ENCODE peak calls at places on chromosomes 3 and 15, in five cellular contexts. H, I, F, J and P are unnamed samples.

GRCh38 chr3:195803309-195803908 is 8.3 kb downstream of the MUC4 start:
- DNase-seq in J (no peak), I (no peak), F (peak; percentile 41), H (no peak), P (no peak)

GRCh38 chr15:23797747-23798157 is 110.6 kb upstream of the NDN start:
- DNase-seq in J (no peak), I (no peak), H (no peak), F (no peak), P (no peak)

GRCh38 chr3:94378322-94378721 is 315.5 kb downstream of the NSUN3 start:
- DNase-seq in H (no peak), J (no peak), F (no peak), I (no peak), P (no peak)

GRCh38 chr15:89399390-89400120 is 64.9 kb upstream of the POLG start:
- DNase-seq in J (peak; percentile 63), H (no peak), F (peak; percentile 87), I (no peak), P (peak; percentile 92)

GRCh38 chr3:61239871-61240270 is 11.4 kb downstream of the FHIT start:
- DNase-seq in F (no peak), H (peak; percentile 10), J (no peak), I (no peak), P (no peak)

GRCh38 chr3:50658416-50658815 is 16.3 kb upstream of the DOCK3 start:
- DNase-seq in I (no peak), H (no peak), F (peak; percentile 26), J (no peak), P (no peak)

GRCh38 chr3:174162550-174162949 is 696.6 kb upstream of the NAALADL2 start:
- DNase-seq in F (no peak), I (no peak), H (no peak), J (no peak), P (no peak)

GRCh38 chr3:98887684-98888083 is 13.8 kb downstream of the DCBLD2 start:
- DNase-seq in I (no peak), H (no peak), J (no peak), F (no peak), P (no peak)

GRCh38 chr3:141414141-141414689 is 45.9 kb downstream of the ZBTB38 start:
- DNase-seq in F (no peak), I (no peak), J (no peak), H (no peak), P (no peak)

GRCh38 chr3:43163895-43164493 is 58.1 kb upstream of the POMGNT2 start:
- DNase-seq in F (peak; percentile 25), I (no peak), H (no peak), J (no peak), P (no peak)

GRCh38 chr3:111594205-111594604 is 941 bp downstream of the ZBED2 start:
- DNase-seq in J (no peak), I (no peak), F (no peak), H (peak; percentile 51), P (peak; percentile 18)

GRCh38 chr3:37627951-37628620 is 233.6 kb upstream of the CTDSPL start:
- DNase-seq in H (no peak), F (no peak), J (no peak), I (no peak), P (peak; percentile 11)

GRCh38 chr15:101357885-101358284 is 62.8 kb upstream of the SNRPA1 start:
- DNase-seq in H (no peak), J (no peak), I (no peak), F (no peak), P (no peak)

GRCh38 chr15:101355678-101356464 is 60.8 kb upstream of the SNRPA1 start:
- DNase-seq in I (no peak), F (no peak), H (no peak), J (no peak), P (no peak)

GRCh38 chr15:101358895-101359294 is 63.8 kb upstream of the SNRPA1 start:
- DNase-seq in J (no peak), H (no peak), F (peak; percentile 62), I (no peak), P (no peak)

GRCh38 chr15:101359365-101359947 is 64.4 kb upstream of the SNRPA1 start:
- DNase-seq in F (no peak), J (no peak), I (no peak), H (no peak), P (no peak)

DNA sequence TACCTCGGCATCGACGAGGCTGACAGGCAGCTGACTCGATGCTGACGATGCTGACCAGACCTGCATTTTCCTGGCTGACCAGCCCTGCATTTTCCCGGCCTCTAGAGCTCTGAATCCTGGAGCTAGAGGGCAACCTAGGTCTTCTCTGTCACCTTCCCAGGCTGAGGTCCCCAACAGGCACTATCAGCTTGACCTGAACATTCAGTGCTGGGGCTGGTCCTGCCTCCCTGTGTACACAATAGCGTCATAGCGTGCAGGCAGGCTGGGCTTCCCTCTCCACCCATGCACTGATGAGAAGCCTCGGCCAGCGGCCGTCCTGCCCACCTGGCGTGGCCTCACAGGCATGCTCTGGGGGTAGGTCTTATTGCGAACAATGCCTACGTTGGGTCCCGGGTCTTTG is 62.3 kb upstream of the SNRPA1 start:
- DNase-seq in I (no peak), J (no peak), H (no peak), F (no peak), P (no peak)
- TF ChIP-seq CTCF in I (no peak), J (no peak), H (no peak), F (peak; percentile 42), P (no peak)

DNA sequence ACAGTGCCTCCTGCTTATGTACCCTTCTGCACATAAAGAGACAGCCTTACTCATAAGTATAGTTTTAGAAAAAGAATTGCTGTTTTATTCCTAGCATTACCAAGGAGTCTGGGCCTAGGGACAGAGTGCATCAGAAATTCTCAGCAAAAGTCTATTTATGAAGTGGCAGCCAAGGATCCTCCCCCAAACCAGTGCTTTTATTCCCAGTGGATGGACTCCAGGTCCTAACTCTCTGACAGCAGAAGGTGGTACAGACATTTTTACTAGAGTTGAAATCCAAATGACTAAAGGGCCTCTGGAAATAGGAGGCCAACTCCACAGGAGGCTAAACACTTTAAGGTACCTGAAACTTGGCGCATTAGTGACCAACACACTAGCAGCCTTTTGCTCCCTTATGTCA is 407.2 kb upstream of the TPRG1 start:
- DNase-seq in H (no peak), F (no peak), I (no peak), J (no peak), P (no peak)
- TF ChIP-seq CTCF in H (no peak), F (no peak), I (no peak), J (no peak), P (no peak)

GRCh38 chr3:150603888-150604319 is 783 bp downstream of the SELENOT start:
- DNase-seq in J (no peak), F (peak; percentile 77), H (no peak), I (no peak), P (no peak)

GRCh38 chr3:150605998-150606641 is 3.0 kb downstream of the SELENOT start:
- DNase-seq in H (no peak), J (no peak), F (no peak), I (no peak), P (no peak)

GRCh38 chr3:150602426-150603089 is 563 bp upstream of the SELENOT start:
- DNase-seq in H (no peak), J (no peak), I (no peak), F (no peak), P (no peak)

GRCh38 chr3:150599611-150600297 is 3.4 kb upstream of the SELENOT start:
- DNase-seq in H (peak; percentile 39), J (no peak), I (no peak), F (peak; percentile 79), P (peak; percentile 43)

GRCh38 chr3:150603090-150603887 is at the start of gene SELENOT:
- DNase-seq in H (peak; percentile 98), J (peak; percentile 97), I (peak; percentile 86), F (peak; percentile 98), P (peak; percentile 92)
- TF ChIP-seq CTCF in H (peak; percentile 7), J (no peak), I (no peak), F (peak; percentile 61), P (no peak)

DNA sequence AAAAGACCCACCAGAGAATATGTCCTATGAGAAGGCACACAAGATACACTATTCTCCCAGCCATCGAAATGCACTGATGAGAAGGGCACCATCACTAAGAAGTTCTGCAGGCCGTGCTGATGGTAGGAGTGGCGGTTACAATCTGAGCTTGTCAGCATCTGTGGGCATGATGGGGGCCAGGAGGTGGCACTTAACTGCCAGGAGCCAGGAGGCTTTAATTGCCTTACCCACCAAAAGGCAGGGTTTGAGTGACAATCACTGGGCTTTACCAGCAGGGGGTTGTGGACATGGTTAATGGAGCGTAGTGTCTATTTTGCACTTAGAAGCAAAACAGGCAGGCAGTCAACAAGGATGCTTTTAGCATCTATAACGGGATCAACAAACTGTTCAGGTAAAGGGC is 16.0 kb upstream of the SQOR start:
- DNase-seq in F (no peak), J (no peak), I (no peak), H (no peak), P (no peak)
- TF ChIP-seq CTCF in F (no peak), J (no peak), I (no peak), H (peak; percentile 2), P (no peak)